ENCODE peak calls at places on chromosomes 5 and 9, in eight cellular contexts. V is NCI-H2081, M is choroid plexus epithelial cell, W is NCI-H748 treated with DMSO at 0.1 percent for 48 hours, Z is upper lobe of right lung, A is amniotic stem cell, H is C1 segment of cervical spinal cord, F is stomach. O is an unnamed sample.

GRCh38 chr5:130324953-130325671 is 420.8 kb downstream of the CHSY3 start:
- DNase-seq in H (no peak), W (no peak), Z (no peak), A (no peak), V (no peak), F (no peak), M (peak), O (no peak)

GRCh38 chr9:129399301-129399990 is 221.4 kb upstream of the IER5L start:
- DNase-seq in M (peak), H (no peak), Z (peak), V (no peak), F (no peak), A (no peak), W (no peak), O (no peak)

GRCh38 chr9:134698111-134698510 is 56.5 kb downstream of the COL5A1 start:
- DNase-seq in W (no peak), Z (no peak), V (no peak), H (no peak), F (no peak), M (no peak), A (no peak), O (no peak)

GRCh38 chr9:115209601-115210306 is 91.8 kb upstream of the TNC start:
- DNase-seq in Z (no peak), M (peak), H (no peak), V (no peak), F (no peak), W (no peak), A (no peak), O (no peak)

GRCh38 chr5:55426455-55426854 is 108.3 kb downstream of the PLPP1 start:
- DNase-seq in V (no peak), M (no peak), Z (no peak), W (no peak), H (no peak), F (no peak), A (no peak), O (no peak)

GRCh38 chr5:1704266-1704665 is 95.4 kb downstream of the MRPL36 start:
- DNase-seq in F (no peak), H (no peak), W (no peak), Z (no peak), V (no peak), M (no peak), A (no peak), O (no peak)

GRCh38 chr9:124308606-124309310 is 51.0 kb downstream of the NEK6 start:
- DNase-seq in V (no peak), A (no peak), W (no peak), F (no peak), Z (no peak), H (no peak), M (no peak), O (no peak)

GRCh38 chr5:134224905-134225779 is 731 bp downstream of the PPP2CA start:
- DNase-seq in Z (peak), H (peak), W (no peak), A (peak), M (peak), V (peak), F (peak), O (peak)

GRCh38 chr9:2453701-2454100 is 167.9 kb upstream of the VLDLR start:
- DNase-seq in Z (no peak), H (no peak), V (no peak), M (no peak), A (no peak), F (no peak), W (no peak), O (no peak)

GRCh38 chr9:138006576-138007233 is 129.1 kb downstream of the CACNA1B start:
- DNase-seq in Z (peak), M (no peak), H (no peak), W (no peak), F (peak), V (no peak), A (no peak), O (no peak)

GRCh38 chr9:123669355-123669754 is 260.6 kb downstream of the DENND1A start:
- DNase-seq in F (no peak), W (no peak), Z (no peak), V (no peak), H (no peak), M (no peak), A (no peak), O (no peak)

GRCh38 chr9:121498150-121498486 is 1.5 kb downstream of the GGTA1 start:
- DNase-seq in H (no peak), F (peak), Z (no peak), A (peak), V (peak), M (peak), W (peak), O (peak)

GRCh38 chr5:15026506-15026905 is 154.9 kb upstream of the ANKH start:
- DNase-seq in M (no peak), V (no peak), A (no peak), H (no peak), F (no peak), Z (no peak), W (no peak), O (no peak)

GRCh38 chr5:130333089-130333488 is 428.8 kb downstream of the CHSY3 start:
- DNase-seq in M (peak), W (no peak), Z (no peak), H (no peak), F (no peak), A (peak), V (no peak), O (no peak)

GRCh38 chr9:122056484-122056883 is 36.6 kb downstream of the TTLL11 start:
- DNase-seq in V (no peak), Z (no peak), W (no peak), A (no peak), M (peak), H (no peak), F (no peak), O (no peak)

GRCh38 chr5:10427978-10428377 is 13.7 kb upstream of the ROPN1L start:
- DNase-seq in M (no peak), W (no peak), F (no peak), V (no peak), H (no peak), A (no peak), Z (no peak), O (no peak)

GRCh38 chr5:32298056-32298420 is 14.7 kb downstream of the MTMR12 start:
- DNase-seq in W (no peak), A (no peak), F (no peak), H (no peak), V (no peak), M (no peak), Z (no peak), O (no peak)

GRCh38 chr5:77900691-77901090 is 124.6 kb upstream of the TBCA start:
- DNase-seq in W (no peak), H (peak), Z (no peak), A (no peak), V (no peak), M (no peak), F (no peak), O (no peak)

GRCh38 chr5:113294341-113295110 is 140.3 kb downstream of the TSSK1B start:
- DNase-seq in M (peak), F (peak), Z (peak), V (peak), W (peak), A (peak), H (peak), O (peak)

GRCh38 chr5:134989291-134989830 is 21.7 kb downstream of the CATSPER3 start:
- DNase-seq in H (no peak), Z (no peak), A (no peak), W (no peak), F (no peak), M (peak), V (no peak), O (no peak)

GRCh38 chr5:14908195-14908594 is 36.6 kb upstream of the ANKH start:
- DNase-seq in A (no peak), F (no peak), M (no peak), H (no peak), Z (no peak), V (no peak), W (no peak), O (no peak)

GRCh38 chr9:136345281-136346156 is 18.0 kb downstream of the DNLZ start:
- DNase-seq in W (no peak), H (peak), V (no peak), Z (peak), A (no peak), M (peak), F (peak), O (peak)